ENCODE peak calls at places on chromosomes 2 and 18, in five cellular contexts. R is fibroblast of lung, D is neural progenitor cell, W is heart right ventricle, T is sigmoid colon. B is an unnamed sample.

GRCh38 chr2:239802101-239802649 is 223.0 kb downstream of the NDUFA10 start:
- DNase-seq in R (no peak), D (no peak), W (no peak), T (peak; percentile 38), B (peak; percentile 47)

GRCh38 chr2:234300932-234301823 is 195.7 kb downstream of the ARL4C start:
- DNase-seq in R (no peak), D (no peak), W (no peak), T (no peak), B (no peak)

GRCh38 chr2:27407798-27408491 is 1.4 kb downstream of the PPM1G start:
- DNase-seq in R (peak; percentile 46), D (peak; percentile 78), W (no peak), T (no peak), B (no peak)

GRCh38 chr2:177753682-177754475 is 318.7 kb downstream of the PDE11A start:
- DNase-seq in R (peak; percentile 68), D (peak; percentile 43), W (peak; percentile 84), T (peak; percentile 87), B (no peak)

GRCh38 chr2:194745532-194746146 is 911.4 kb upstream of the SLC39A10 start:
- DNase-seq in R (no peak), D (peak; percentile 55), W (no peak), T (no peak), B (no peak)

GRCh38 chr2:137952586-137953129 is 11.6 kb upstream of the HNMT start:
- DNase-seq in R (no peak), D (no peak), W (no peak), T (no peak), B (no peak)

GRCh38 chr18:939167-939566 is 34.5 kb downstream of the ADCYAP1 start:
- DNase-seq in R (peak; percentile 67), D (no peak), W (no peak), T (no peak), B (no peak)

GRCh38 chr2:37173741-37174140 is 14.7 kb downstream of the SULT6B1 start:
- DNase-seq in R (no peak), D (no peak), W (no peak), T (no peak), B (no peak)

GRCh38 chr2:88831792-88832248 is 140.3 kb downstream of the RPIA start:
- DNase-seq in R (no peak), D (no peak), W (peak; percentile 38), T (no peak), B (no peak)

GRCh38 chr18:9738266-9738969 is 30.3 kb downstream of the RAB31 start:
- DNase-seq in R (no peak), D (no peak), W (no peak), T (no peak), B (no peak)

GRCh38 chr2:169693344-169693743 is 861 bp downstream of the CFAP210 start:
- DNase-seq in R (no peak), D (no peak), W (no peak), T (no peak), B (no peak)

GRCh38 chr2:65608391-65608790 is 176.0 kb upstream of the SPRED2 start:
- DNase-seq in R (no peak), D (no peak), W (no peak), T (no peak), B (no peak)

GRCh38 chr2:39487398-39488250 is 50.5 kb upstream of the MAP4K3 start:
- DNase-seq in R (peak; percentile 87), D (no peak), W (no peak), T (no peak), B (no peak)

GRCh38 chr2:158644139-158644538 is 151.0 kb upstream of the DAPL1 start:
- DNase-seq in R (peak; percentile 98), D (no peak), W (no peak), T (no peak), B (no peak)

GRCh38 chr2:159968282-159968900 is 94.0 kb downstream of the PLA2R1 start:
- DNase-seq in R (peak; percentile 39), D (peak; percentile 84), W (peak; percentile 32), T (no peak), B (no peak)

GRCh38 chr2:53519925-53520629 is 247.5 kb upstream of the CHAC2 start:
- DNase-seq in R (peak; percentile 27), D (no peak), W (no peak), T (no peak), B (no peak)

GRCh38 chr2:48249631-48250473 is 280.1 kb upstream of the STON1 start:
- DNase-seq in R (peak; percentile 15), D (no peak), W (no peak), T (no peak), B (no peak)

GRCh38 chr2:88654714-88655113 is 27.4 kb upstream of the EIF2AK3 start:
- DNase-seq in R (peak; percentile 82), D (no peak), W (no peak), T (no peak), B (no peak)

GRCh38 chr18:26230497-26230896 is 4.3 kb downstream of the TAF4B start:
- DNase-seq in R (no peak), D (no peak), W (no peak), T (no peak), B (no peak)

GRCh38 chr18:8794133-8794986 is 89.0 kb downstream of the MTCL1 start:
- DNase-seq in R (peak; percentile 97), D (no peak), W (no peak), T (no peak), B (no peak)

GRCh38 chr2:120979398-120979797 is 243.7 kb downstream of the GLI2 start:
- DNase-seq in R (no peak), D (no peak), W (no peak), T (no peak), B (no peak)

GRCh38 chr2:130300970-130301348 is 41.7 kb upstream of the IMP4 start:
- DNase-seq in R (no peak), D (no peak), W (no peak), T (no peak), B (no peak)

GRCh38 chr2:19540739-19541503 is 182.5 kb upstream of the OSR1 start:
- DNase-seq in R (peak; percentile 86), D (no peak), W (no peak), T (no peak), B (peak; percentile 65)

GRCh38 chr2:128638311-128638710 is 319.6 kb upstream of the HS6ST1 start:
- DNase-seq in R (no peak), D (peak; percentile 64), W (no peak), T (no peak), B (no peak)

GRCh38 chr2:71792926-71793761 is 339.8 kb downstream of the DYSF start:
- DNase-seq in R (peak; percentile 81), D (no peak), W (no peak), T (peak; percentile 36), B (no peak)

GRCh38 chr2:68172990-68173715 is 15.5 kb downstream of the PNO1 start:
- DNase-seq in R (no peak), D (no peak), W (no peak), T (no peak), B (no peak)

GRCh38 chr18:61388010-61388409 is 54.8 kb downstream of the CDH20 start:
- DNase-seq in R (no peak), D (no peak), W (no peak), T (no peak), B (no peak)

GRCh38 chr18:2536493-2536892 is 34.8 kb downstream of the METTL4 start:
- DNase-seq in R (peak; percentile 84), D (no peak), W (no peak), T (no peak), B (no peak)

GRCh38 chr18:3726241-3726951 is 276.4 kb downstream of the TGIF1 start:
- DNase-seq in R (no peak), D (no peak), W (no peak), T (no peak), B (no peak)

GRCh38 chr2:240433973-240434727 is 1.3 kb upstream of the GPC1 start:
- DNase-seq in R (peak; percentile 97), D (no peak), W (no peak), T (peak; percentile 82), B (peak; percentile 97)

GRCh38 chr18:72107647-72108046 is 436.5 kb downstream of the CBLN2 start:
- DNase-seq in R (peak; percentile 35), D (peak; percentile 84), W (no peak), T (no peak), B (no peak)

GRCh38 chr2:113136828-113137775 is 9.7 kb downstream of the IL1RN start:
- DNase-seq in R (no peak), D (peak; percentile 63), W (no peak), T (no peak), B (no peak)

GRCh38 chr18:78330761-78331160 is 648.9 kb upstream of the SALL3 start:
- DNase-seq in R (no peak), D (no peak), W (no peak), T (no peak), B (no peak)

GRCh38 chr2:136206613-136207012 is 88.7 kb upstream of the CXCR4 start:
- DNase-seq in R (no peak), D (no peak), W (no peak), T (no peak), B (no peak)

GRCh38 chr2:48635786-48636185 is 18.1 kb downstream of the GTF2A1L start:
- DNase-seq in R (no peak), D (no peak), W (no peak), T (no peak), B (no peak)

DNA sequence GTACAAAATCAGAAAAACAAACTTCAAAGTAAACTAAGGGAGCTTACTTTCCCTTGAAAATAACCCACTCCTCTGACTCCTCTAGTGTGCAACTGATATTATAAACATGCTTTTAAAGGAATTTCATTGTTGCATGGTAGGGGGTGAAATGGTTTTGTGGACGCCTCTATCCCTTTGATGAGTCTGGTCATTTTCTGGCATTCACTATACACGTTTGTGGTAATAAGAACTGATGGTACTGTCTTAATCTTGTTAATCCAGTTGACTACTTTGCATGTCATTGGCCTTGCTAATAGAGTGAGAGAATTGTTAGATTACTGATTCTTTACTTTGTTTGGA is 2.8 kb downstream of the INSIG2 start:
- DNase-seq in R (peak; percentile 33), D (no peak), W (no peak), T (no peak), B (no peak)
- H3K4me3 ChIP-seq in R (no peak overlapping the region), D (peak overlapping the region; percentile 96), W (no peak overlapping the region), T (no peak overlapping the region), B (no peak overlapping the region)

GRCh38 chr2:3146772-3147640 is 230.6 kb downstream of the EIPR1 start:
- DNase-seq in R (no peak), D (no peak), W (no peak), T (no peak), B (no peak)
- H3K4me1 ChIP-seq in R (no peaks in the 10 kb centered on the region), D (no peaks in the 10 kb centered on the region), W (no peaks in the 10 kb centered on the region), T (no peaks in the 10 kb centered on the region), B (no peaks in the 10 kb centered on the region)

GRCh38 chr2:109062558-109063325 is 66.3 kb upstream of the SH3RF3 start:
- DNase-seq in R (no peak), D (peak; percentile 44), W (no peak), T (no peak), B (no peak)
- TF ChIP-seq CTCF in R (no peak), D (peak; percentile 42), W (no peak), T (no peak), B (no peak)

DNA sequence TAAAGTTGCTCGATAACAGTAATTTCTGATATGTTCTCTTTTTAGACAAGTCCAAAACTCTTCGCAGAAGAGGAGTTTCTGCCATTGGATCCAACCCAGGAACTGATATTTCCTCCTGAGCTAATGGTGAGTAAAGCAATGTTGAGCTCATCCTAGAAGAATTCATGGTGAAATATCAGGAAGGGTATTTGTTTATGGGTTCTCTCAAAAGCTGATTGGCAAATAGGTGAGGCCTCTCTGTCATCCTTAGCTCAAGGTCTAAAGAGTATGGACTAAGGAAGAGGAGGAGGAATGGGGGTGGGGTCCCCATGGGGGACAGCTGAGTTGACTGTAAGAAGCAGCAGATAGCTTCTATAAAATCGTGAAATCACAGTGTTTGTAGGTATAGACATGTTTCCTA is 18.2 kb downstream of the AOX1 start:
- DNase-seq in R (peak; percentile 80), D (no peak), W (no peak), T (no peak), B (no peak)
- H3K4me3 ChIP-seq in R (no peak overlapping the region), D (no peak overlapping the region), W (no peak overlapping the region), T (no peak overlapping the region), B (no peak overlapping the region)